ENCODE peak calls at places on chromosomes 5 and 9, in five cellular contexts. Y, N, D, Q and A are unnamed samples.
A peak's percentile ranks its signal among the peaks of the same experiment; 100 is the strongest.

GRCh38 chr5:172564883-172565282 is 76.2 kb upstream of the NEURL1B start:
- DNase-seq in Y (no peak), Q (no peak), D (no peak), N (no peak), A (no peak)

GRCh38 chr9:133870598-133871595 is 121.2 kb downstream of the VAV2 start:
- DNase-seq in N (no peak), Q (no peak), Y (no peak), D (no peak), A (no peak)

GRCh38 chr5:171980729-171981128 is 25.7 kb downstream of the FBXW11 start:
- DNase-seq in N (no peak), D (no peak), Q (no peak), Y (no peak), A (no peak)

GRCh38 chr5:137286025-137286610 is 213.0 kb downstream of the SPOCK1 start:
- DNase-seq in D (no peak), Q (no peak), Y (no peak), N (no peak), A (peak; percentile 33)

GRCh38 chr5:93785475-93785874 is 44.1 kb upstream of the POU5F2 start:
- DNase-seq in D (no peak), N (no peak), Q (no peak), Y (no peak), A (no peak)

GRCh38 chr5:165029471-165029870 is 1524.1 kb downstream of the MAT2B start:
- DNase-seq in N (no peak), D (no peak), Q (peak; percentile 6), Y (peak; percentile 10), A (peak; percentile 0)

GRCh38 chr5:115494570-115495289 is 49.8 kb downstream of the FEM1C start:
- DNase-seq in N (no peak), Q (no peak), D (no peak), Y (no peak), A (no peak)

GRCh38 chr5:41955432-41956024 is 30.4 kb downstream of the FBXO4 start:
- DNase-seq in D (no peak), Y (no peak), Q (peak; percentile 55), N (no peak), A (no peak)

GRCh38 chr5:79962580-79963222 is 28.4 kb downstream of the MTX3 start:
- DNase-seq in D (no peak), N (no peak), Q (no peak), Y (no peak), A (peak; percentile 61)

GRCh38 chr9:120331913-120332312 is 248.1 kb downstream of the CDK5RAP2 start:
- DNase-seq in N (no peak), Y (no peak), D (no peak), Q (no peak), A (no peak)

GRCh38 chr9:119968837-119969707 is 599.8 kb upstream of the BRINP1 start:
- DNase-seq in D (no peak), Q (peak; percentile 28), Y (peak; percentile 76), N (peak; percentile 72), A (peak; percentile 61)

GRCh38 chr5:75886706-75887105 is 169.5 kb upstream of the POC5 start:
- DNase-seq in Q (no peak), Y (no peak), N (no peak), D (no peak), A (no peak)

GRCh38 chr9:4430492-4431261 is 59.6 kb upstream of the SLC1A1 start:
- DNase-seq in Y (no peak), Q (no peak), N (no peak), D (no peak), A (no peak)

GRCh38 chr9:137407590-137408300 is 15.2 kb downstream of the EXD3 start:
- DNase-seq in D (peak; percentile 26), Y (no peak), N (peak; percentile 8), Q (no peak), A (no peak)

GRCh38 chr5:171715551-171715950 is 70.1 kb upstream of the SMIM23 start:
- DNase-seq in N (no peak), Y (no peak), D (no peak), Q (no peak), A (no peak)

GRCh38 chr5:115459844-115460243 is 84.7 kb downstream of the FEM1C start:
- DNase-seq in Q (no peak), Y (no peak), D (no peak), N (no peak), A (peak; percentile 61)

GRCh38 chr5:33761139-33761538 is 130.7 kb downstream of the ADAMTS12 start:
- DNase-seq in N (no peak), Y (no peak), D (no peak), Q (no peak), A (peak; percentile 37)

GRCh38 chr5:1801061-1801953 is at the start of gene NDUFS6:
- DNase-seq in N (peak; percentile 78), D (no peak), Q (peak; percentile 60), Y (peak; percentile 89), A (peak; percentile 55)

GRCh38 chr5:35830587-35830986 is 26.1 kb upstream of the IL7R start:
- DNase-seq in Q (no peak), Y (no peak), N (no peak), D (no peak), A (no peak)

GRCh38 chr5:107372723-107373487 is 297.8 kb downstream of the EFNA5 start:
- DNase-seq in Q (no peak), N (no peak), Y (no peak), D (no peak), A (peak; percentile 12)

GRCh38 chr5:107377277-107377609 is 293.5 kb downstream of the EFNA5 start:
- DNase-seq in N (no peak), Q (no peak), D (no peak), Y (no peak), A (no peak)

GRCh38 chr5:107376546-107377276 is 294.0 kb downstream of the EFNA5 start:
- DNase-seq in Q (no peak), D (no peak), N (no peak), Y (no peak), A (peak; percentile 84)

GRCh38 chr5:107370569-107370968 is 300.2 kb downstream of the EFNA5 start:
- DNase-seq in D (no peak), N (no peak), Q (no peak), Y (no peak), A (no peak)

GRCh38 chr5:107373511-107374263 is 297.1 kb downstream of the EFNA5 start:
- DNase-seq in N (no peak), D (no peak), Q (no peak), Y (no peak), A (no peak)
- H2AFZ ChIP-seq in N (no peak overlapping the region), D (no peak overlapping the region), Q (no peak overlapping the region), Y (no peak overlapping the region), A (no peak overlapping the region)

GRCh38 chr5:132684496-132684895 is 10.7 kb downstream of the IL4 start:
- DNase-seq in Q (no peak), Y (no peak), D (no peak), N (no peak), A (no peak)

GRCh38 chr5:132687995-132688394 is 14.2 kb downstream of the IL4 start:
- DNase-seq in N (no peak), D (no peak), Q (no peak), Y (no peak), A (no peak)

GRCh38 chr5:132688536-132689409 is 15.0 kb downstream of the IL4 start:
- DNase-seq in Q (no peak), N (no peak), D (no peak), Y (no peak), A (peak; percentile 23)

GRCh38 chr5:132684922-132685720 is 11.3 kb downstream of the IL4 start:
- DNase-seq in N (no peak), Y (no peak), D (no peak), Q (no peak), A (no peak)

GRCh38 chr5:132686193-132686592 is 12.4 kb downstream of the IL4 start:
- DNase-seq in D (no peak), Y (no peak), N (no peak), Q (no peak), A (no peak)
- TF ChIP-seq SMC3 in D (no peak), Y (no peak), N (no peak), Q (no peak), A (no peak)

DNA sequence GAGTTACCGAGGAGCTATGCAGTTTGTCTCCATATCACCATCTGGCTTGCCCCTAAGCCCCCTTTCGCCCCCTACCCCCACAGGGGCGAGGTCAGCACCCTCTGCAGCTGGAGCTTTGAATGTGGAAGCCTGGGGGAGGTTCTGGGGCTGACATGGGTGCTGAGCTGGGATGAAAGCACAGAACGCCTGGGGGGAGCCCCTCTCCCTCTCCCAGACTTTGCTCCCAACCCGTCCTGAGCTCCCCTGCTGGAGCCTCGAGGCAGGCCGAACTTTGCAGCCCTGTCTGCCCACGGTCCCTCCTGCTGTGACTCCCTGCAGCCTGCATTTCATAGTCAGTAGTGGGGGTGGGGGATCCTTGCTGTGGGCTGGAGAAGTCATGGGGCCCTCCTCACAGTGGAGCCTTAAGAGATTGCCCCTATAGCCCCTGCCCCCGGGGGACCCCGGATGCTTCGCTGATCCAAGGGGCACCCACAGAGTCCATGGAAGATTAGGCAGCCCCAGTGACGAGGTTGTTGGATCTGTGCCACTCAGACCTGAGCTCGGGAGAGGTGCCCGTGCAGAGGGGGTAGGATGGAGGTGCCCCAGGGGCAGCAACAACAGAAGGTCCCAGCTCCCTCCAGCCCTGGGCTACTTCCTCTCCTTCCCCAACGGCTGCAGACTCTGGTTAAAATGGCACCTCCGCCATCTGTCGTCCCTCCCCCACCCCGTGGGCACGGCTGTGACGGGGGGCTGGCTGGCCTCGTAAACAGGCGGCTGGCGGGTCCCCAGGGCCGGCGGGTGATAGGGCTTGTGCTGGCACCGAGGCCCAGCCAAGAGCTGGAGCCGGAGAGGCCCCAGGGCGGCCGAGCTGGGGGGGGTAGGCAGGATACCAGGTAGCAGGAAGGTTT is 162.0 kb downstream of the C9orf50 start:
- DNase-seq in N (no peak), Q (no peak), D (no peak), Y (peak; percentile 90), A (no peak)
- H2AFZ ChIP-seq in N (peak overlapping the region; percentile 27), Q (no peak overlapping the region), D (peak overlapping the region; percentile 47), Y (peak overlapping the region; percentile 51), A (peak overlapping the region; percentile 81)

GRCh38 chr5:155556700-155557099 is 543.1 kb downstream of the KIF4B start:
- DNase-seq in N (no peak), D (no peak), Y (no peak), Q (no peak), A (no peak)
- TF ChIP-seq SMC3 in N (no peak), D (no peak), Y (no peak), Q (no peak), A (no peak)

DNA sequence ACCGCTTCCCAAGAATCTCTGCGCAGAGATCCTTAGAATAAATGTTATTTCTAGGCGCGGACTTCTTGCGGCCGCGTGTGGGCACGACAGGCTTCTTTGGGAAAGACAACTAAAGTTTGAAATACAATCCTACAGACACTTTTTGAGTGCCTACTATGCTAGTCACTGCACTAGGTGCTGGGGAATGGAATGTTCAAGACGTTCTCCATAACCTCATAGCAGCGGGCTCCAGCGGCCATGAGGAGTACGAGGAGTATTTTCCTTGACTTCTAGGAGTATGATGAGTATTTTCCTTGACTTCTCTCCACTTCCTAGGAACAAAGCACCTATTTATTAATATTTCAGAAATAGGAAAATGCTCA is 636 bp upstream of the PWWP2A start:
- DNase-seq in N (no peak), Q (no peak), Y (no peak), D (no peak), A (no peak)
- H2AFZ ChIP-seq in N (peak overlapping the region; percentile 84), Q (peak overlapping the region; percentile 30), Y (no peak overlapping the region), D (peak overlapping the region; percentile 87), A (peak overlapping the region; percentile 75)

GRCh38 chr5:140821375-140822280 is at the start of gene PCDHA5:
- DNase-seq in Q (peak; percentile 12), Y (no peak), D (no peak), N (no peak), A (no peak)
- TF ChIP-seq SMC3 in Q (no peak), Y (no peak), D (no peak), N (no peak), A (no peak)